ENCODE peak calls at places on chromosomes 4 and X, in seven cellular contexts. H is stimulated activated CD8-positive, alpha-beta memory T cell treated with anti-CD3 and anti-CD28 coated beads, Interleukin-12 subunit alpha, Interleukin-12 subunit beta, amount 100 ng/mL, for 1 hour; R is hepatic stellate cell; B is ACHN; A is NCI-H1417 treated with DMSO at 0.1 percent for 48 hours; O is NCI-H510A treated with DMSO at 0.1 percent for 48 hours; L is GM04503. J is an unnamed sample.

GRCh38 chr4:74418063-74418670 is 26.8 kb upstream of the AREG start:
- DNase-seq in H (no peak), R (peak; percentile 42), L (peak; percentile 39), A (no peak), O (no peak), B (peak; percentile 44), J (peak; percentile 38)

GRCh38 chr4:76526585-76526990 is 91.6 kb downstream of the SHROOM3 start:
- DNase-seq in A (no peak), H (no peak), L (no peak), R (no peak), B (no peak), O (peak; percentile 96), J (no peak)

GRCh38 chrX:16465081-16465876 is 184.7 kb upstream of the S100G start:
- DNase-seq in A (no peak), L (no peak), R (peak; percentile 21), O (no peak), H (no peak), B (no peak), J (no peak)

GRCh38 chrX:121256653-121257052 is 209.2 kb downstream of the GLUD2 start:
- DNase-seq in R (no peak), L (no peak), A (no peak), H (no peak), B (no peak), O (no peak), J (no peak)

GRCh38 chrX:25015486-25016360 is at the start of gene ARX:
- DNase-seq in A (no peak), B (peak; percentile 72), L (no peak), H (no peak), O (peak; percentile 48), R (no peak), J (peak; percentile 86)

GRCh38 chr4:140237616-140238352 is 83.8 kb upstream of the MAML3 start:
- DNase-seq in A (peak; percentile 92), O (peak; percentile 77), B (no peak), L (peak; percentile 87), R (peak; percentile 79), H (no peak), J (peak; percentile 87)

GRCh38 chr4:6873792-6874461 is 35.7 kb upstream of the TBC1D14 start:
- DNase-seq in R (peak; percentile 48), A (no peak), H (peak; percentile 74), B (peak; percentile 59), L (no peak), O (peak; percentile 7), J (peak; percentile 58)

GRCh38 chr4:88320174-88320779 is 35.9 kb upstream of the PPM1K start:
- DNase-seq in R (no peak), H (no peak), B (peak; percentile 14), L (no peak), A (no peak), O (no peak), J (no peak)

GRCh38 chr4:10183462-10183861 is 66.9 kb upstream of the WDR1 start:
- DNase-seq in O (no peak), H (no peak), A (no peak), R (no peak), B (no peak), L (no peak), J (no peak)